ENCODE peak calls at places on chromosomes 12 and 14, in seven cellular contexts. W is HCT116, C is sigmoid colon, Q is stomach, H is vagina, G is GM23338, U is endothelial cell of umbilical vein. N is an unnamed sample.
A peak's percentile ranks its signal among the peaks of the same experiment; 100 is the strongest.

GRCh38 chr14:34460295-34460694 is 1.7 kb downstream of the SPTSSA start:
- DNase-seq in H (no peak), U (no peak), C (no peak), G (no peak), Q (no peak), W (no peak), N (no peak)

GRCh38 chr12:89464974-89465592 is 59.5 kb downstream of the GALNT4 start:
- DNase-seq in H (no peak), G (no peak), C (no peak), Q (no peak), W (no peak), U (no peak), N (no peak)

GRCh38 chr14:71380271-71380670 is 473.0 kb downstream of the PCNX1 start:
- DNase-seq in H (no peak), C (no peak), Q (no peak), G (peak; percentile 30), W (no peak), U (no peak), N (no peak)

GRCh38 chr14:66228267-66228970 is 257.8 kb upstream of the CCDC196 start:
- DNase-seq in Q (no peak), C (no peak), G (no peak), W (peak; percentile 3), U (no peak), H (no peak), N (no peak)

GRCh38 chr12:21934173-21934572 is 7.1 kb downstream of the ABCC9 start:
- DNase-seq in W (no peak), H (no peak), C (no peak), G (no peak), U (no peak), Q (no peak), N (no peak)

GRCh38 chr14:28635387-28635786 is 131.2 kb upstream of the FOXG1 start:
- DNase-seq in Q (no peak), W (peak; percentile 3), U (peak; percentile 34), H (no peak), C (no peak), G (peak; percentile 46), N (no peak)

GRCh38 chr12:46770501-46771183 is 55.2 kb downstream of the SLC38A4 start:
- DNase-seq in G (peak; percentile 25), C (no peak), Q (no peak), U (peak; percentile 39), W (no peak), H (no peak), N (no peak)

GRCh38 chr12:124694250-124694649 is 126.8 kb upstream of the NCOR2 start:
- DNase-seq in G (no peak), C (no peak), Q (no peak), U (no peak), W (no peak), H (no peak), N (no peak)

GRCh38 chr14:96272777-96273471 is 16.9 kb downstream of the BDKRB1 start:
- DNase-seq in W (no peak), U (no peak), H (no peak), Q (no peak), C (no peak), G (no peak), N (no peak)

GRCh38 chr12:24948816-24949722 is at the start of gene BCAT1:
- DNase-seq in Q (peak; percentile 64), H (no peak), W (no peak), G (peak; percentile 89), U (peak; percentile 88), C (peak; percentile 86), N (peak; percentile 20)

GRCh38 chr14:51846631-51847488 is 13.6 kb upstream of the GNG2 start:
- DNase-seq in W (no peak), G (peak; percentile 93), U (peak; percentile 72), C (peak; percentile 68), Q (peak; percentile 45), H (no peak), N (no peak)

GRCh38 chr14:63203618-63204406 is 431 bp upstream of the RHOJ start:
- DNase-seq in G (peak; percentile 57), W (no peak), U (peak; percentile 100), H (no peak), C (peak; percentile 94), Q (peak; percentile 47), N (peak; percentile 36)

GRCh38 chr14:56902413-56902812 is 92.1 kb upstream of the OTX2 start:
- DNase-seq in H (no peak), W (no peak), G (peak; percentile 55), Q (no peak), U (no peak), C (no peak), N (no peak)

GRCh38 chr12:56995201-56995929 is 11.0 kb downstream of the ZBTB39 start:
- DNase-seq in H (peak; percentile 72), W (no peak), C (no peak), U (no peak), G (no peak), Q (no peak), N (no peak)

GRCh38 chr12:47718531-47718930 is 6.8 kb downstream of the ENDOU start:
- DNase-seq in U (no peak), Q (no peak), W (no peak), C (no peak), H (peak; percentile 14), G (no peak), N (no peak)

GRCh38 chr12:38053655-38054464 is 262.7 kb upstream of the ALG10B start:
- DNase-seq in G (peak; percentile 71), H (no peak), Q (peak; percentile 70), C (no peak), U (no peak), W (no peak), N (no peak)

GRCh38 chr14:32675433-32675832 is 263.2 kb upstream of the NPAS3 start:
- DNase-seq in Q (no peak), U (no peak), H (no peak), C (no peak), G (no peak), W (no peak), N (no peak)

GRCh38 chr12:3081886-3082285 is 4.7 kb downstream of the TSPAN9 start:
- DNase-seq in H (no peak), W (no peak), U (no peak), G (no peak), Q (no peak), C (no peak), N (no peak)

GRCh38 chr12:124428136-124428791 is 133.4 kb downstream of the RFLNA start:
- DNase-seq in C (peak; percentile 93), G (no peak), W (no peak), U (no peak), Q (no peak), H (no peak), N (no peak)

GRCh38 chr12:50088577-50089335 is 3.6 kb downstream of the SMARCD1 start:
- DNase-seq in H (no peak), C (no peak), U (peak; percentile 59), G (peak; percentile 83), W (peak; percentile 72), Q (peak; percentile 68), N (peak; percentile 61)

GRCh38 chr14:64556526-64556925 is 6.8 kb downstream of the PPP1R36 start:
- DNase-seq in G (no peak), Q (no peak), U (no peak), H (no peak), C (no peak), W (no peak), N (no peak)

GRCh38 chr12:130413909-130414308 is 76.2 kb downstream of the PIWIL1 start:
- DNase-seq in W (no peak), H (no peak), G (no peak), C (no peak), U (no peak), Q (no peak), N (no peak)

GRCh38 chr12:104172564-104172935 is 34.5 kb upstream of the NFYB start:
- DNase-seq in Q (no peak), C (no peak), G (no peak), H (no peak), W (no peak), U (no peak), N (no peak)

GRCh38 chr12:131747771-131748170 is 36.9 kb downstream of the SFSWAP start:
- DNase-seq in H (no peak), Q (no peak), W (no peak), C (no peak), G (no peak), U (no peak), N (no peak)
- TF ChIP-seq POLR2AphosphoS5 in H (no peak), Q (no peak), W (no peak), C (no peak), G (no peak), U (no peak), N (no peak)

GRCh38 chr12:42696424-42697149 is 107.0 kb upstream of the PRICKLE1 start:
- DNase-seq in C (peak; percentile 95), G (no peak), H (no peak), U (peak; percentile 60), W (no peak), Q (peak; percentile 47), N (no peak)
- TF ChIP-seq POLR2AphosphoS5 in C (peak; percentile 62), G (no peak), H (peak; percentile 11), U (no peak), W (no peak), Q (peak; percentile 18), N (no peak)

DNA sequence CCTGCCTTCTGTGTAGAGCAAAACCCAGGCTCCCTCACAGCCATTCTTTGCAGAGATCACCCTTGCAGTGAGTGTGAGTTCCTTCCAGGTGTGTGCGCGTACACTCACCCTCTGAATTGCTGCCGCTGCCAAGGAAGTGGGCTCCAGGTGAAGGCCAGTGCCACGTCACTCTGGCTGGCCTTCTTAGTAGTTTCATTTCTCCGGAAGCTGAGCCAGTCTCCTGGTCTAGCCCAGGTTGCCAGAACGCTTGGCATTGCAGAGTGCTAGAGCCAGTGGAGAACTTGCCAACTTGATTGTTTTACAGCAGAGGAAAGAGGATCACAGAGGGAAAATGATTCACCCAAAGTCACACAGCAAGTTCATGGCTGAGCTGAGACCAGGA is 11.0 kb downstream of the CBLN3 start:
- DNase-seq in Q (peak; percentile 89), W (no peak), H (no peak), U (peak; percentile 78), C (no peak), G (no peak), N (no peak)
- TF ChIP-seq POLR2AphosphoS5 in Q (peak; percentile 66), W (no peak), H (peak; percentile 20), U (peak; percentile 47), C (no peak), G (peak; percentile 6), N (peak; percentile 30)

GRCh38 chr14:23160924-23161522 is 22.4 kb downstream of the SLC7A8 start:
- DNase-seq in C (no peak), U (no peak), W (no peak), Q (peak; percentile 59), G (peak; percentile 82), H (no peak), N (peak; percentile 49)
- TF ChIP-seq POLR2AphosphoS5 in C (no peak), U (no peak), W (no peak), Q (peak; percentile 36), G (no peak), H (peak; percentile 54), N (peak; percentile 24)

DNA sequence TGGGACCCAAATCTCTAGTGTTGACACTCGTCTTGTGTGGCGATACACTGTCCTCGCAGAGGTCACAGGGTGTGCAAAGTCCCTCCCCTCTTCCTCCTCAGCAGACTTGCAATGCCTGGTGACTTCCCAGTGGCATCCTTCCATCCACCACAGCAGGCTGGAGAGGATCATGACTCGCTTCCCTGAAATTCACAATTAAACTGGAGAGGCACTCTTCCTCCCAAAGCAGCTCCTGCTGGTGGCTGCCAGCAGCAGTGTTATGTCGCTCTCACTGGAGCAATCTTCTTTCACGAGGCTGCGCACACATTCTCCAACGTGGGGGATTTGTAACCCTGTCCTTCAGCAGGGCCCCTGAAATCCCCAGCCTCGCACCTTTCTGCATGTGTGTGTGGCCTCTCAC is 145.2 kb upstream of the TMCC3 start:
- DNase-seq in C (no peak), Q (no peak), U (peak; percentile 41), H (no peak), G (peak; percentile 52), W (peak; percentile 63), N (no peak)
- TF ChIP-seq POLR2AphosphoS5 in C (no peak), Q (no peak), U (no peak), H (no peak), G (no peak), W (no peak), N (no peak)

N was measured in prostate gland.